ENCODE peak calls at places on chromosome 3, in four cellular contexts. Q, N, P and Z are unnamed samples.

GRCh38 chr3:17607905-17608304 is 134.5 kb downstream of the TBC1D5 start:
- DNase-seq in Q (no peak), N (no peak), P (no peak), Z (no peak)

GRCh38 chr3:115814778-115815380 is 191.6 kb downstream of the GAP43 start:
- DNase-seq in Q (peak), N (peak), P (peak), Z (peak)

GRCh38 chr3:99633887-99634558 is 4.4 kb upstream of the COL8A1 start:
- DNase-seq in Q (peak), N (peak), P (no peak), Z (no peak)

GRCh38 chr3:119630562-119631329 is 29.6 kb downstream of the POPDC2 start:
- DNase-seq in Q (peak), N (no peak), P (peak), Z (no peak)

GRCh38 chr3:169458323-169458722 is 205.2 kb downstream of the MECOM start:
- DNase-seq in Q (no peak), N (no peak), P (no peak), Z (no peak)

GRCh38 chr3:72447059-72447946 is 400.9 kb downstream of the SHQ1 start:
- DNase-seq in Q (peak), N (peak), P (peak), Z (peak)

GRCh38 chr3:171566803-171567422 is 106.7 kb upstream of the TNIK start:
- DNase-seq in Q (peak), N (peak), P (no peak), Z (no peak)

GRCh38 chr3:39144095-39144747 is 9.2 kb downstream of the CSRNP1 start:
- DNase-seq in Q (no peak), N (peak), P (peak), Z (no peak)

GRCh38 chr3:27228805-27229204 is 140.4 kb downstream of the NEK10 start:
- DNase-seq in Q (no peak), N (peak), P (no peak), Z (no peak)

GRCh38 chr3:159892171-159892791 is 96.4 kb upstream of the IL12A start:
- DNase-seq in Q (no peak), N (no peak), P (peak), Z (no peak)

GRCh38 chr3:105979961-105980360 is 111.1 kb upstream of the CBLB start:
- DNase-seq in Q (no peak), N (peak), P (no peak), Z (no peak)

GRCh38 chr3:66206806-66207205 is 14.0 kb upstream of the SLC25A26 start:
- DNase-seq in Q (no peak), N (no peak), P (no peak), Z (no peak)

GRCh38 chr3:139307601-139308146 is 36.1 kb upstream of the MRPS22 start:
- DNase-seq in Q (no peak), N (no peak), P (no peak), Z (no peak)

GRCh38 chr3:125126323-125126722 is 70.5 kb upstream of the HEG1 start:
- DNase-seq in Q (no peak), N (no peak), P (no peak), Z (no peak)

GRCh38 chr3:105876745-105877624 is 8.2 kb upstream of the CBLB start:
- DNase-seq in Q (peak), N (no peak), P (no peak), Z (no peak)

GRCh38 chr3:195821403-195822130 is 9.8 kb upstream of the MUC4 start:
- DNase-seq in Q (no peak), N (peak), P (no peak), Z (no peak)

GRCh38 chr3:192819001-192819569 is 91.7 kb upstream of the FGF12 start:
- DNase-seq in Q (peak), N (peak), P (no peak), Z (no peak)

GRCh38 chr3:81302045-81302444 is 459.4 kb downstream of the GBE1 start:
- DNase-seq in Q (peak), N (peak), P (no peak), Z (no peak)

GRCh38 chr3:174784206-174784934 is 74.8 kb upstream of the NAALADL2 start:
- DNase-seq in Q (no peak), N (peak), P (no peak), Z (no peak)

GRCh38 chr3:21587894-21588293 is 163.1 kb downstream of the ZNF385D start:
- DNase-seq in Q (no peak), N (no peak), P (no peak), Z (no peak)

GRCh38 chr3:43175541-43175940 is 69.7 kb upstream of the POMGNT2 start:
- DNase-seq in Q (no peak), N (no peak), P (no peak), Z (no peak)

GRCh38 chr3:107432013-107432515 is 54.8 kb downstream of the CCDC54 start:
- DNase-seq in Q (peak), N (peak), P (no peak), Z (no peak)

GRCh38 chr3:82058809-82059208 is 297.4 kb upstream of the GBE1 start:
- DNase-seq in Q (no peak), N (no peak), P (no peak), Z (no peak)

GRCh38 chr3:149936812-149937230 is 33.9 kb downstream of the PFN2 start:
- DNase-seq in Q (peak), N (peak), P (no peak), Z (no peak)

GRCh38 chr3:62188547-62189375 is 184.6 kb downstream of the FEZF2 start:
- DNase-seq in Q (peak), N (peak), P (peak), Z (peak)

GRCh38 chr3:33364531-33365128 is 75.6 kb downstream of the UBP1 start:
- DNase-seq in Q (peak), N (no peak), P (no peak), Z (no peak)

GRCh38 chr3:70851066-70851465 is 538.6 kb upstream of the MDFIC2 start:
- DNase-seq in Q (peak), N (no peak), P (no peak), Z (no peak)

GRCh38 chr3:106083207-106083606 is 214.4 kb upstream of the CBLB start:
- DNase-seq in Q (peak), N (no peak), P (no peak), Z (no peak)

GRCh38 chr3:53140575-53141467 is 10.6 kb upstream of the RFT1 start:
- DNase-seq in Q (peak), N (peak), P (no peak), Z (peak)

GRCh38 chr3:164460851-164461250 is 617.4 kb downstream of the SI start:
- DNase-seq in Q (peak), N (no peak), P (no peak), Z (no peak)

GRCh38 chr3:159029306-159030026 is 227.6 kb downstream of the MFSD1 start:
- DNase-seq in Q (no peak), N (no peak), P (no peak), Z (no peak)

GRCh38 chr3:156425651-156426050 is 129.3 kb downstream of the SSR3 start:
- DNase-seq in Q (no peak), N (no peak), P (no peak), Z (no peak)

GRCh38 chr3:177358968-177359600 is 161.8 kb upstream of the TBL1XR1 start:
- DNase-seq in Q (peak), N (peak), P (peak), Z (no peak)

DNA sequence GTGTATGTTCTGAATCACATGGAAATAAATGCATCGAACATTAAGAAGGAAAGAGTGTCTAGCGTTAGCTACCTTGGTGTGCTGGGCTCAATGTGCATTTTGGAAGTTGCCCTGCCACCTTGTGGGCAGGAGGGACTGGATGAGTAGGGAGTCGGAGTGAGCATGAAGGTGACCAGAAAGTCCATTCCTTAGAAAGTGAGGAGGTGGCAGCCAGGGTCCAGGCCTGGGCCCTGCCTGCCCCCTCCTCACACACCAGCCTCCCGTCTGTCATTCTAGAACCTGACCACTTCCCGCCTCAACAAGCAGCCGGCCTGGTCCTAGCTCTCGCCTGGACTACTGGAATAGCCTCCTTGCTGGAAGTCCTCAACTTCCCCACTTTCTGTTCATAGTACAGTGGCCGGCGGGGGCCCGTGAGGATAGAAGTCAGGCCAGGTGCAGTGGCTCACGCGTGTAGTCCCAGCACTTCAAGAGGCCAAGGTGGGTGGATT is 10.2 kb upstream of the GATA2 start:
- DNase-seq in Q (peak), N (peak), P (no peak), Z (no peak)
- TF ChIP-seq CTCF in Q (peak), N (peak), P (no peak), Z (no peak)

DNA sequence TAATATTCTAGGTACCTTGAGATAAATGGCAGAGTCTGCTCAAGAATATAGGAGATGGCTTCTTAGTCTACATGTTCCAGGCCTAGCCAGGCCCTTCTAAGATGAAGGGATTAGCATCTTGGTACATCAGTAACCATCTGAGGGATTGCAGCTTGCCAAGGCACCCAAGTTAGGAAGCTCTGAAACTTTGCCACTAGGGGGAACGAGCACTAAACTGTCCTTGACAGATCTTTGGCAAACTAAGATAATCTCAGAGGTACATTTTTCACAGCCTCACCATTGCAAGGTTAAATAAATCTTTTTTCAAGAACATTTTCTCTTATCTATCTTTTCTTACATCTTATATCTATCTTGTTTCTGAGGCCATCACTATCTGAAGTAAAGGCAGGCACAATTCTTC is 351.2 kb downstream of the RAP2B start:
- DNase-seq in Q (peak), N (peak), P (no peak), Z (no peak)
- TF ChIP-seq CTCF in Q (peak), N (peak), P (no peak), Z (no peak)

DNA sequence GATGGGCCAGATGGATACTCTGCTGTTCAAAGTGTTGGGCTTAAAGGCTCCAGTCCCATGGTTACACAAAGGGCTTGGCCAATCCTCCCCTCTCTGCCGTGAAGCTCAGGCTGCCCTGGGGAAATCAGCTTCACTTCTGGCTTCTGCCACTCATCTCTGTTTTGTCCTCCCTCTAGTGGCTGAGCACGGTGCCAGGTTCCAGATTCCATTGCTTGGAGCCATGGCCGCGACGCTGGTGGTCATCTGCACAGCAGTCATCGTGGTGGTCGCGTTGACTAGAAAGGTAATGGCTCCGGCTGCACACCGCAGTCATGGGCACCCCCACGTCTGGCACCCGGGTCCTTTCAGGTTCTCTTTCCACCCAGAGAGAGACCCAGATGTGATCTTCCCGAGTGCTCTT is 5.6 kb downstream of the TIGIT start:
- DNase-seq in Q (peak), N (peak), P (no peak), Z (no peak)
- TF ChIP-seq CTCF in Q (peak), N (peak), P (no peak), Z (peak)

GRCh38 chr3:44186111-44186672 is 55.5 kb upstream of the TOPAZ1 start:
- DNase-seq in Q (no peak), N (no peak), P (no peak), Z (no peak)
- TF ChIP-seq CTCF in Q (no peak), N (no peak), P (no peak), Z (no peak)

GRCh38 chr3:18870642-18871041 is 277.7 kb upstream of the KCNH8 start:
- DNase-seq in Q (no peak), N (peak), P (no peak), Z (no peak)

GRCh38 chr3:18870074-18870640 is 278.2 kb upstream of the KCNH8 start:
- DNase-seq in Q (no peak), N (no peak), P (no peak), Z (no peak)

GRCh38 chr3:18868911-18869689 is 279.2 kb upstream of the KCNH8 start:
- DNase-seq in Q (no peak), N (peak), P (no peak), Z (no peak)

DNA sequence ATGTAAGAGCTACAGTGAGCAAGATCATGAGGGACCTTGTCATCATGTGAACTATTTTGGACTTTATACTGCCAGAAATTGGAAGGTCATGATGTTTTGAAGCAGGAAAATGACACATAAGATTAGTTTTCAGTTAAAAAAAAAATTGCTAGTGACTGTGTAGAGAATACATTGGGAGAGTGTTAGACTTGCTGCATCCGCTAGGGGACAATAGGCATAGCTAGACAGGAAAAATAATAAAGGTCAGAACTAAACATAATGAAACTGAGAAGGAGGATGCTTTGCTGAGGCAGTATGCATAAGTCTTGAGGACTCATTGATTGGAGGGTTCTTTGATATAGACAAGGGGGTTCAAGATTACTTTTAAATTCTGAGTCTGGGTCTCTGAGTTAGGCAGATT is 275.8 kb upstream of the KCNH8 start:
- DNase-seq in Q (no peak), N (peak), P (no peak), Z (no peak)
- TF ChIP-seq CTCF in Q (no peak), N (peak), P (no peak), Z (no peak)

GRCh38 chr3:30626443-30627181 is 20.2 kb downstream of the TGFBR2 start:
- DNase-seq in Q (peak), N (peak), P (no peak), Z (no peak)
- TF ChIP-seq CTCF in Q (no peak), N (no peak), P (no peak), Z (no peak)